ENCODE peak calls at places on chromosomes 13 and 19, in eight cellular contexts. H is suprapubic skin; N is progenitor cell of endocrine pancreas; F is activated CD8-positive, alpha-beta memory T cell treated with anti-CD3 and anti-CD28 coated beads for 1 hour; K is stimulated activated CD8-positive, alpha-beta memory T cell treated with anti-CD3 and anti-CD28 coated beads, Interleukin-7, amount 100 ng/mL, for 24 hours; X is testis; J is ELR; U is upper lobe of right lung. S is an unnamed sample.

GRCh38 chr13:45398862-45399261 is 19.3 kb downstream of the SLC25A30 start:
- DNase-seq in H (no peak), N (no peak), F (peak), K (no peak), X (no peak), J (no peak), U (no peak), S (no peak)

GRCh38 chr13:98180092-98180491 is 3.0 kb upstream of the RNF113B start:
- DNase-seq in H (no peak), N (no peak), F (no peak), K (no peak), X (no peak), J (peak), U (no peak), S (no peak)

GRCh38 chr19:55581145-55581827 is 638 bp upstream of the ZNF579 start:
- DNase-seq in H (no peak), N (no peak), F (no peak), K (no peak), X (peak), J (peak), U (no peak), S (no peak)

GRCh38 chr19:35344511-35345031 is 3.1 kb upstream of the FFAR1 start:
- DNase-seq in H (peak), N (no peak), F (no peak), K (no peak), X (peak), J (no peak), U (peak), S (no peak)

GRCh38 chr19:18798384-18799352 is 7.6 kb upstream of the COMP start:
- DNase-seq in H (no peak), N (peak), F (no peak), K (no peak), X (no peak), J (no peak), U (no peak), S (no peak)

GRCh38 chr13:79317856-79318255 is 88.2 kb downstream of the RBM26 start:
- DNase-seq in H (no peak), N (no peak), F (no peak), K (no peak), X (no peak), J (no peak), U (no peak), S (no peak)

GRCh38 chr13:45456196-45456972 is 8.4 kb upstream of the COG3 start:
- DNase-seq in H (no peak), N (no peak), F (no peak), K (no peak), X (no peak), J (peak), U (no peak), S (peak)

GRCh38 chr13:31913459-31913858 is 118.1 kb upstream of the FRY start:
- DNase-seq in H (no peak), N (no peak), F (no peak), K (no peak), X (no peak), J (peak), U (no peak), S (peak)

GRCh38 chr13:42728507-42729180 is 52.7 kb upstream of the FAM216B start:
- DNase-seq in H (no peak), N (no peak), F (no peak), K (no peak), X (no peak), J (peak), U (no peak), S (no peak)

GRCh38 chr13:37163626-37164365 is 58.3 kb upstream of the CSNK1A1L start:
- DNase-seq in H (no peak), N (no peak), F (no peak), K (no peak), X (no peak), J (no peak), U (no peak), S (no peak)

GRCh38 chr19:34426096-34426661 is 2.0 kb upstream of the UBA2 start:
- DNase-seq in H (no peak), N (no peak), F (no peak), K (no peak), X (no peak), J (no peak), U (no peak), S (no peak)

GRCh38 chr19:51020988-51021651 is 1.6 kb upstream of the KLK10 start:
- DNase-seq in H (no peak), N (no peak), F (no peak), K (no peak), X (peak), J (peak), U (no peak), S (peak)

GRCh38 chr13:36453518-36453917 is 21.2 kb downstream of the CCNA1 start:
- DNase-seq in H (no peak), N (no peak), F (no peak), K (no peak), X (no peak), J (peak), U (no peak), S (peak)

GRCh38 chr19:16540948-16541347 is 1.3 kb downstream of the CHERP start:
- DNase-seq in H (no peak), N (no peak), F (no peak), K (no peak), X (no peak), J (no peak), U (no peak), S (no peak)

GRCh38 chr13:28046981-28047380 is 53.4 kb downstream of the FLT3 start:
- DNase-seq in H (no peak), N (no peak), F (no peak), K (no peak), X (no peak), J (peak), U (no peak), S (peak)

GRCh38 chr13:46797468-46798237 is 692 bp upstream of the ESD start:
- DNase-seq in H (peak), N (no peak), F (no peak), K (no peak), X (peak), J (no peak), U (no peak), S (no peak)

GRCh38 chr13:29137995-29138394 is 317.9 kb downstream of the MTUS2 start:
- DNase-seq in H (no peak), N (no peak), F (no peak), K (no peak), X (no peak), J (no peak), U (no peak), S (no peak)

GRCh38 chr19:35154535-35155406 is at the start of gene FXYD5:
- DNase-seq in H (peak), N (no peak), F (peak), K (peak), X (no peak), J (peak), U (peak), S (peak)